ENCODE peak calls at places on chromosomes 6 and 20, in seven cellular contexts. H is OCI-M1, E is GDM1, Q is iris pigment epithelial cell, J is AG08395, X is AG04450, P is OCI-LY7. C is an unnamed sample.

GRCh38 chr20:56851552-56851951 is 222.4 kb downstream of the TFAP2C start:
- DNase-seq in H (no peak), E (no peak), Q (no peak), J (no peak), X (no peak), P (no peak), C (no peak)

GRCh38 chr20:51164732-51165530 is 142.0 kb upstream of the KCNG1 start:
- DNase-seq in H (no peak), E (no peak), Q (no peak), J (no peak), X (no peak), P (no peak), C (no peak)

GRCh38 chr6:119179062-119179461 is 100.6 kb upstream of the FAM184A start:
- DNase-seq in H (no peak), E (no peak), Q (no peak), J (no peak), X (no peak), P (no peak), C (no peak)

GRCh38 chr6:3281669-3282460 is 23.1 kb downstream of the PSMG4 start:
- DNase-seq in H (peak), E (no peak), Q (peak), J (peak), X (peak), P (no peak), C (peak)

GRCh38 chr6:50305660-50306059 is 255.9 kb upstream of the DEFB112 start:
- DNase-seq in H (peak), E (no peak), Q (no peak), J (peak), X (no peak), P (no peak), C (peak)

GRCh38 chr6:118284736-118285360 is 263.2 kb upstream of the PLN start:
- DNase-seq in H (peak), E (no peak), Q (peak), J (peak), X (no peak), P (no peak), C (peak)

GRCh38 chr20:44324343-44324742 is 12.5 kb upstream of the R3HDML start:
- DNase-seq in H (no peak), E (no peak), Q (no peak), J (no peak), X (no peak), P (no peak), C (no peak)

GRCh38 chr6:168035098-168035660 is 37.7 kb downstream of the KIF25 start:
- DNase-seq in H (no peak), E (no peak), Q (peak), J (peak), X (peak), P (no peak), C (peak)

GRCh38 chr6:16851758-16852157 is 90.5 kb upstream of the ATXN1 start:
- DNase-seq in H (peak), E (no peak), Q (peak), J (no peak), X (no peak), P (no peak), C (no peak)

GRCh38 chr6:70599187-70599586 is 32.5 kb downstream of the SDHAF4 start:
- DNase-seq in H (peak), E (no peak), Q (no peak), J (no peak), X (no peak), P (no peak), C (no peak)

GRCh38 chr6:79737172-79737571 is 106.0 kb downstream of the SH3BGRL2 start:
- DNase-seq in H (no peak), E (no peak), Q (peak), J (no peak), X (no peak), P (no peak), C (no peak)

GRCh38 chr6:8102122-8102958 is at the start of gene EEF1E1:
- DNase-seq in H (peak), E (peak), Q (peak), J (peak), X (peak), P (peak), C (peak)

GRCh38 chr20:36988494-36988966 is 37.0 kb upstream of the SAMHD1 start:
- DNase-seq in H (no peak), E (no peak), Q (peak), J (peak), X (no peak), P (peak), C (peak)

GRCh38 chr6:108588586-108588985 is 27.9 kb downstream of the FOXO3 start:
- DNase-seq in H (peak), E (no peak), Q (peak), J (peak), X (no peak), P (peak), C (peak)

GRCh38 chr6:158624684-158625682 is 19.6 kb downstream of the DYNLT1 start:
- DNase-seq in H (no peak), E (no peak), Q (no peak), J (no peak), X (no peak), P (no peak), C (no peak)

GRCh38 chr20:3339571-3339970 is 67.9 kb downstream of the DNAAF9 start:
- DNase-seq in H (no peak), E (no peak), Q (no peak), J (no peak), X (no peak), P (no peak), C (no peak)

GRCh38 chr20:44901972-44902371 is 7.9 kb upstream of the PABPC1L start:
- DNase-seq in H (no peak), E (no peak), Q (peak), J (peak), X (no peak), P (no peak), C (peak)

GRCh38 chr6:167409078-167409477 is 84.2 kb downstream of the TTLL2 start:
- DNase-seq in H (no peak), E (no peak), Q (no peak), J (no peak), X (no peak), P (no peak), C (no peak)

GRCh38 chr6:106757267-106757666 is 127.9 kb downstream of the QRSL1 start:
- DNase-seq in H (peak), E (no peak), Q (peak), J (no peak), X (no peak), P (no peak), C (no peak)

GRCh38 chr6:154356118-154356517 is 485 bp downstream of the IPCEF1 start:
- DNase-seq in H (no peak), E (no peak), Q (no peak), J (no peak), X (no peak), P (no peak), C (no peak)

GRCh38 chr6:74289881-74290280 is 593.9 kb downstream of the CD109 start:
- DNase-seq in H (no peak), E (no peak), Q (peak), J (peak), X (peak), P (no peak), C (no peak)

GRCh38 chr20:21102691-21103311 is 3.4 kb downstream of the LINC00237 start:
- DNase-seq in H (peak), E (no peak), Q (no peak), J (peak), X (no peak), P (peak), C (no peak)

GRCh38 chr6:6758915-6759654 is 170.6 kb downstream of the LY86 start:
- DNase-seq in H (peak), E (peak), Q (peak), J (peak), X (peak), P (peak), C (peak)

GRCh38 chr20:21048841-21049273 is 57.3 kb downstream of the LINC00237 start:
- DNase-seq in H (peak), E (peak), Q (no peak), J (peak), X (no peak), P (peak), C (peak)

GRCh38 chr20:10240655-10241054 is 22.0 kb downstream of the SNAP25 start:
- DNase-seq in H (no peak), E (no peak), Q (no peak), J (no peak), X (no peak), P (no peak), C (no peak)

GRCh38 chr20:59777321-59777705 is 156.1 kb downstream of the SYCP2 start:
- DNase-seq in H (no peak), E (no peak), Q (no peak), J (no peak), X (no peak), P (no peak), C (no peak)

GRCh38 chr6:166644631-166645030 is 17.6 kb upstream of the RPS6KA2 start:
- DNase-seq in H (no peak), E (no peak), Q (no peak), J (no peak), X (no peak), P (no peak), C (no peak)

GRCh38 chr6:89530982-89531381 is 98.0 kb downstream of the ANKRD6 start:
- DNase-seq in H (no peak), E (no peak), Q (no peak), J (no peak), X (no peak), P (no peak), C (no peak)

GRCh38 chr20:51500311-51500710 is 42.2 kb downstream of the NFATC2 start:
- DNase-seq in H (peak), E (peak), Q (no peak), J (no peak), X (no peak), P (peak), C (no peak)

GRCh38 chr6:44177691-44178423 is 19.2 kb downstream of the CAPN11 start:
- DNase-seq in H (no peak), E (no peak), Q (peak), J (peak), X (peak), P (no peak), C (no peak)

GRCh38 chr6:144335914-144336313 is 50.8 kb downstream of the UTRN start:
- DNase-seq in H (no peak), E (no peak), Q (no peak), J (no peak), X (no peak), P (peak), C (peak)

GRCh38 chr6:124056884-124057283 is 253.2 kb downstream of the NKAIN2 start:
- DNase-seq in H (peak), E (no peak), Q (no peak), J (no peak), X (no peak), P (no peak), C (no peak)